ENCODE peak calls at places on chromosomes 16 and 17, in four cellular contexts. F is cardiac muscle cell, N is lower lobe of right lung, O is mesothelial cell of epicardium. U is an unnamed sample.

GRCh38 chr17:70169707-70170597 is 620 bp downstream of the KCNJ2 start:
- DNase-seq in F (peak; percentile 55), N (no peak), O (no peak), U (no peak)

GRCh38 chr16:28140788-28141618 is 70.8 kb downstream of the XPO6 start:
- DNase-seq in F (no peak), N (peak; percentile 53), O (no peak), U (no peak)

GRCh38 chr16:21603920-21604319 is 4.5 kb downstream of the METTL9 start:
- DNase-seq in F (no peak), N (no peak), O (no peak), U (no peak)

GRCh38 chr17:71180801-71181385 is 939.9 kb upstream of the SOX9 start:
- DNase-seq in F (peak; percentile 63), N (no peak), O (no peak), U (no peak)

GRCh38 chr17:50062323-50063243 is 6.7 kb downstream of the ITGA3 start:
- DNase-seq in F (peak; percentile 74), N (peak; percentile 94), O (no peak), U (peak; percentile 94)

GRCh38 chr16:84881702-84882521 is 62.1 kb downstream of the CRISPLD2 start:
- DNase-seq in F (peak; percentile 88), N (no peak), O (no peak), U (no peak)

GRCh38 chr17:77319211-77320031 is 178.7 kb downstream of the SEC14L1 start:
- DNase-seq in F (peak; percentile 82), N (peak; percentile 91), O (no peak), U (peak; percentile 91)

GRCh38 chr16:58451945-58452401 is 48.0 kb upstream of the NDRG4 start:
- DNase-seq in F (peak; percentile 44), N (no peak), O (no peak), U (no peak)

GRCh38 chr17:76383645-76384221 is 676 bp upstream of the SPHK1 start:
- DNase-seq in F (peak; percentile 65), N (peak; percentile 70), O (no peak), U (no peak)

GRCh38 chr17:7842950-7843535 is 9.0 kb downstream of the KDM6B start:
- DNase-seq in F (peak; percentile 93), N (peak; percentile 88), O (no peak), U (peak; percentile 86)

DNA sequence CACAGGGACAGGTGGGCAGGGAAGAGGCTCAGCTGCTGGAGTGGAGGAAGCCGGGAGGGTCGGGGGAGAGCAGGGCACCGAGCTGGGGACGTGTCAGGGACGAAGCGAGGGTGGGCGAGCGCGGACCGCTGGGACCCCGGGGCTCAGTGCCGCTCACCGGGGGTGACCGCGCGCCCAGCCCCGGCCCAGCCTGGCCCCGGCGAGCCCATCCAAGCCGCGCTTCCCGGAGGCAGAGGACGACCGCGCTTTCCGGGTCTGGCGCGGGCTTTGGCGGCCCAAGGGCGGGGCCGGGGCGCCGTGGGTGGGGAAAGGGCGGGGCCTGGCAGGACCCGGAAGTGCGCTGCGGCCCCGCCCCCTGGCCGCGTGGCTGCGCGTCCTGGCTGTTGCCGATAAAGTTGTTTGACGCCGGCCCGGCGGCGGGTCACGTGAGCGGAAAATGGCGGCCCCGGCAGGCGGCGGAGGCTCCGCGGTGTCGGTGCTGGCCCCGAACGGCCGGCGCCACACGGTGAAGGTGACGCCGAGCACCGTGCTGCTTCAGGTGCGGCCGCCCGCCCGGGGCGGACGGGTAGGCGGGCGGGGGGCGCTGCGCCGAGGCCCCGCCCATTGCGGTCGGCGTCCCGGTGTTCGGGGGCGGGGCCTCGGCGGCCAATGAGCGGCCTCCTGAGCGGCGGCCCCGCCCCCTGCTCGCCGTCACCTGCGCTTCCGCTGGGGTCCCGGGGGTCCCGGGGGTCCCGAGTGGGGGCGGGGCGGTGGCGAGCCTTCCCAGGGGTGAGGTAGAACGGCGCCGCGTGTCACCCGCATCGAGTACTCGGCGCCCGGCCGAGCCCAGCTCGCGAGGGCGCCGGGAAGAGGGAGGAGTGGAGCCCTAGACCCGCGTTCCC is at the start of gene ASPSCR1:
- DNase-seq in F (peak; percentile 96), N (peak; percentile 94), O (peak; percentile 94), U (peak; percentile 95)
- TF ChIP-seq CTCF in F (no peak), N (no peak), O (no peak), U (no peak)

GRCh38 chr17:15483416-15483815 is 16.0 kb upstream of the CDRT4 start:
- DNase-seq in F (peak; percentile 47), N (no peak), O (no peak), U (no peak)

GRCh38 chr17:15488557-15488956 is 21.1 kb upstream of the CDRT4 start:
- DNase-seq in F (no peak), N (no peak), O (no peak), U (no peak)

GRCh38 chr17:15480209-15480608 is 12.8 kb upstream of the CDRT4 start:
- DNase-seq in F (no peak), N (no peak), O (no peak), U (no peak)

GRCh38 chr17:15482476-15482875 is 15.1 kb upstream of the CDRT4 start:
- DNase-seq in F (no peak), N (no peak), O (no peak), U (no peak)

GRCh38 chr17:15485045-15485444 is 17.6 kb upstream of the CDRT4 start:
- DNase-seq in F (no peak), N (no peak), O (no peak), U (no peak)
- TF ChIP-seq CTCF in F (no peak), N (no peak), O (no peak), U (no peak)

DNA sequence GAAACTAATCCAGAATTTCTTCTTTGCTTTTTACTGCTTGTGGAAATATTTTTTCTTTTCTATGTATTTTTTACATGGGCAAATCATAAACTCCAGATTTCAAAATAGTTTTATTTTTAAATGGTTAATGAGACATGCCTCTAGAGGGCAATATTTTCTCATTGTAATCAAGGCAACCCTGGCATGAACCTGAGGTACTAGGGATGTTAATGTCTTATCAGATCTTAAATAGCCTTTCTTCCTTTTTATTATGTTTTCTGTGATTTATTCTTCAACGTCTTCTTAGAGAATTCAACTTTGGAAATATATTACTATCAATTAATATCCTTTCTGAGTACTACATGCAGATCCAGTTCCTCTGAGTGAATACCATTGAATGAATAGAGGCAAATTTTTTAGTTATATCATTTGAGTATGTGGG is 324.7 kb downstream of the BCAS3 start:
- DNase-seq in F (peak; percentile 70), N (no peak), O (no peak), U (no peak)
- TF ChIP-seq CTCF in F (peak; percentile 52), N (peak; percentile 59), O (peak; percentile 61), U (peak; percentile 94)

DNA sequence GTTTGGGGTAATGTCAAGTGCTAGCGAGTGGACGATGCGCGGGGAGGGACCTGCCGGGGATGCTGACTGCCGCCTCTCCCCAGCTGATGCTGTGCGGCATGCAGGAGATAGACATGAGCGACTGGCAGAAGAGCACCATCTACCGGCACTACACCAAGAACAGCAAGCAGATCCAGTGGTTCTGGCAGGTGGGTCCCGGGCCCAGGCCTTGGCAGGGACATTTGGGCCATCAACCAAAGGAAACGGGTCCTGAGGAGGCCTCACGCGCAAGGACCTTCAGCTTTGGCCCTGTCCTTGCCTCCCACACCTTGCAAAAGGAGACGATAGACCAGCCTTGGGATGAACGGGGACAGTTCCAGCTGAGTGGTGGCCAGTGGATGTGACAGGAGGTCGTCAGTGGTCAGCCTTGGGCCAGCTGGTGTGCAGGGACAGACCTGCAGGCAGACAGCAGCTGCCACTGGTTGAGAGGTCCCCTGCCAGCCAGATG is 13.6 kb upstream of the CLEC18A start:
- DNase-seq in F (no peak), N (peak; percentile 33), O (no peak), U (peak; percentile 75)
- TF ChIP-seq CTCF in F (peak; percentile 31), N (no peak), O (no peak), U (peak; percentile 62)

GRCh38 chr17:48012151-48012520 is 25.5 kb downstream of the COPZ2 start:
- DNase-seq in F (peak; percentile 37), N (peak; percentile 66), O (peak; percentile 50), U (no peak)
- TF ChIP-seq CTCF in F (no peak), N (no peak), O (no peak), U (no peak)

DNA sequence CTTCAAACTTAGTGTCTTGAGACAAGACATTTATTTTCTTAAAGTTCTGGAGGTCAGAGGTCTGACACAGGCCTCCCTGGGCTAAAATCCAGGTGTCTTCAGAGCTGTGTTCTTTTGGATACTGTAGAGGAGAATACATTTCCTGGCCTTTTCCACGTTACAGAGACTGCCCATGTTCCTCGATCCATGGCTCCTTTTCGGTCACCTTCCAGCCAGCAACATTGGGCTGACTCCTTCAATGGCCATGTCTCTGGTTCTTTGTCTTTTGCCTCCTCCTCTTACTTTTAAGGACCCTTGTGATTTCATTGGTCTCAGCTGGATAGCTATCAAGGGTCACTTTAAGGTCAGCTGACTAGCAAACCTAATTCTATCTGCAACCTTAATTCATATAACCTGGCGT is 212.4 kb downstream of the WWOX start:
- DNase-seq in F (no peak), N (no peak), O (no peak), U (no peak)
- TF ChIP-seq CTCF in F (no peak), N (no peak), O (no peak), U (no peak)

GRCh38 chr17:34579017-34579946 is at the start of gene TMEM132E:
- DNase-seq in F (peak; percentile 45), N (peak; percentile 59), O (peak; percentile 45), U (no peak)
- TF ChIP-seq CTCF in F (no peak), N (no peak), O (no peak), U (no peak)

DNA sequence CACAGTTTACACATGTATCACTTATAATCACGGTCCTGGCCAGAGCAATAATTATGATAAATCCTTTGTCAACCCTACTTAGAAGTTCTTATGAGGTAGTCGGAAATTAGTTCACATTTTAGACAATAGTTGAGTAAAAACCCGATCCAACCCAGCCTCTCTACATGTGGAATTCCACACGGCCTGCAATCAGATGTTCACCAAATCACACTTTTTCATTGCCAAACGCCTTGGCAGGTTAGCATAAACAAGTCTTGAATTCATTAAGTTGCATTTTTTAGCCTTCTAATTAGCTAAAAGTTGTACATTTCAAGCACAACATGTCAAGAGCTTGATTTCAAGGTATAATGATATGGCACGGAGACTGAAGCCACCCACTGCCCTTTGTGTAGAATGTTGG is 65.3 kb downstream of the FOXL1 start:
- DNase-seq in F (no peak), N (no peak), O (no peak), U (no peak)
- TF ChIP-seq CTCF in F (no peak), N (no peak), O (no peak), U (no peak)

U was measured in chondrocyte.